ENCODE peak calls at places on chromosomes 5 and 9, in seven cellular contexts. S is mesenchymal stem cell; T is endothelial cell of umbilical vein; Y is Caco-2; E is DND-41; A is CD4-positive, CD25-positive, alpha-beta regulatory T cell; W is CD8-positive, alpha-beta T cell. M is an unnamed sample.
A peak's percentile ranks its signal among the peaks of the same experiment; 100 is the strongest.

GRCh38 chr9:129623331-129623730 is 2.4 kb upstream of the C9orf50 start:
- DNase-seq in S (no peak), T (no peak), Y (no peak), E (no peak), A (no peak), W (no peak), M (peak; percentile 36)

GRCh38 chr9:129459550-129460322 is 161.2 kb downstream of the C9orf50 start:
- DNase-seq in S (no peak), T (no peak), Y (no peak), E (no peak), A (no peak), W (no peak), M (no peak)

GRCh38 chr9:70040506-70040905 is 3.1 kb upstream of the MAMDC2 start:
- DNase-seq in S (no peak), T (no peak), Y (no peak), E (no peak), A (no peak), W (no peak), M (no peak)

GRCh38 chr9:115849679-115850412 is 303.7 kb upstream of the PAPPA start:
- DNase-seq in S (peak; percentile 22), T (no peak), Y (no peak), E (no peak), A (no peak), W (no peak), M (peak; percentile 35)

GRCh38 chr5:165560641-165561040 is 2055.2 kb downstream of the MAT2B start:
- DNase-seq in S (no peak), T (no peak), Y (no peak), E (no peak), A (no peak), W (no peak), M (no peak)

GRCh38 chr9:93677061-93677571 is 100.7 kb downstream of the PHF2 start:
- DNase-seq in S (no peak), T (no peak), Y (peak; percentile 12), E (peak; percentile 3), A (no peak), W (no peak), M (no peak)

GRCh38 chr5:14219800-14220512 is 76.8 kb downstream of the TRIO start:
- DNase-seq in S (no peak), T (no peak), Y (no peak), E (no peak), A (no peak), W (no peak), M (no peak)

GRCh38 chr9:102273952-102274351 is 535.5 kb upstream of the GRIN3A start:
- DNase-seq in S (no peak), T (no peak), Y (no peak), E (no peak), A (no peak), W (no peak), M (no peak)

GRCh38 chr5:36724429-36725332 is 118.3 kb downstream of the SLC1A3 start:
- DNase-seq in S (no peak), T (no peak), Y (no peak), E (no peak), A (peak; percentile 41), W (peak; percentile 31), M (no peak)

GRCh38 chr9:137275203-137275936 is 2.2 kb upstream of the TOR4A start:
- DNase-seq in S (no peak), T (no peak), Y (no peak), E (no peak), A (no peak), W (no peak), M (no peak)

GRCh38 chr5:59133801-59134261 is 551.0 kb downstream of the RAB3C start:
- DNase-seq in S (peak; percentile 90), T (no peak), Y (no peak), E (no peak), A (no peak), W (no peak), M (peak; percentile 75)

GRCh38 chr5:16483361-16483760 is 17.8 kb upstream of the ZNF622 start:
- DNase-seq in S (no peak), T (no peak), Y (peak; percentile 60), E (no peak), A (no peak), W (no peak), M (no peak)

GRCh38 chr5:173499471-173500212 is 116.8 kb downstream of the BOD1 start:
- DNase-seq in S (no peak), T (no peak), Y (no peak), E (no peak), A (no peak), W (no peak), M (no peak)

GRCh38 chr5:110738503-110738811 is 350 bp upstream of the SLC25A46 start:
- DNase-seq in S (no peak), T (no peak), Y (no peak), E (no peak), A (no peak), W (peak; percentile 76), M (no peak)

GRCh38 chr9:35516481-35516880 is 26.6 kb downstream of the RUSC2 start:
- DNase-seq in S (peak; percentile 75), T (peak; percentile 43), Y (no peak), E (no peak), A (no peak), W (no peak), M (peak; percentile 80)

GRCh38 chr9:22240619-22241018 is 206.0 kb upstream of the DMRTA1 start:
- DNase-seq in S (peak; percentile 74), T (peak; percentile 49), Y (no peak), E (no peak), A (no peak), W (no peak), M (peak; percentile 39)

GRCh38 chr9:91116226-91116625 is 245.5 kb downstream of the AUH start:
- DNase-seq in S (no peak), T (no peak), Y (no peak), E (no peak), A (no peak), W (no peak), M (no peak)

GRCh38 chr5:150114102-150114641 is 27.8 kb upstream of the CSF1R start:
- DNase-seq in S (no peak), T (no peak), Y (peak; percentile 34), E (no peak), A (no peak), W (no peak), M (no peak)

DNA sequence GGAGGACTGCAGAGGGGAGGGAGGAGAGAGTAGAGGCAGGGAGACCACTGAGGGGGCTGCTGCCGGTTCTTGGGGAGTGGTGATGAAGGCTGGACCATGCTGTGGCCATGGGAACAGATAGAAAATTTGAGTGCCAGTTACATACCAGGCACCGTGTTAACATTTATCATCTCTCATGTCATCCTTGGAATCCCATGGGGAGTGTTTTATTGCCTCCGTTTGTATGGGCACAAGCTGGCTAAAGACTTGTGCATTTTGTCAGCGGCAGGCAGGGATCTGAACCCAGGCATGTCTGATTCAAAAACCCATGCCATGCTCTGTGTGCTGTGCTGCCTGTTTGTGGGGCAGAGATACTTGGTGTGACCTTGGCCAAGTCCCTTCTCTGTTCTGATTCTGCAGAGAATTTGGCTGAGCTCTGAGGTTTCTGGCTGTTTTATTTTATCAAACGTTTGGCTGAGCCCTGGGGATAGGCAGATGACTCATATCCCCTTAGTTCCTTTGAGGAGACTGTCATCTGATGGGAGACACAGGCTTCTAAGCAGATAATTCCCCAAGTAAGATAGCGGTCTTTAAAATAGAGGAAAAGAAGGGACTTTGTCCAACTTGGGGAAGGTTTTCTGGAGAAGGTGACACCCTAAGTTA is 22.2 kb downstream of the COL27A1 start:
- DNase-seq in S (peak; percentile 86), T (peak; percentile 33), Y (no peak), E (no peak), A (no peak), W (no peak), M (peak; percentile 60)
- H3K4me1 ChIP-seq in S (peaks cover 75% of the 10 kb centered on the region), T (peaks cover 24% of the 10 kb centered on the region), Y (peaks cover 28% of the 10 kb centered on the region), E (no peaks in the 10 kb centered on the region), A (no peaks in the 10 kb centered on the region), W (no peaks in the 10 kb centered on the region), M (peaks cover 40% of the 10 kb centered on the region)

DNA sequence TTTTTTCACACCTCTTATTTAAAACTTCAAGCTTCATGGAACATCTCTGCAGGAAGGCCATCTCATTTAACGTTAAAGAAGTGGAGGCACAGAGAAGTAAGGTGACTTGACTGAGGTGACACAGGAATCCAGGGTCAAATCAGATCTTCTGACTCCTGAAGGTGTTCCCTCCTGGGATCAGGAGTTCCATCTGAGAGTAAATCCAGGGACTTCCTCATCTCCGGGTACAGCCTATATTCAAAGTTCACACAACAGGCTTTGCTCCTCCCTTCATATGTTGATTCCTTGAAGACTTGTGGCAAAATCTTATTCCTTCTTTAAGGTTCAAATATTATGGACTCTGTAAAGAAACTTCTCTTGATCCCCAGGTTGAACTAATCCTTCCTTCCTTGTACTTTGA is 313.1 kb upstream of the CLINT1 start:
- DNase-seq in S (no peak), T (no peak), Y (no peak), E (no peak), A (no peak), W (no peak), M (no peak)
- H3K9me3 ChIP-seq in S (no peaks in the 10 kb centered on the region), T (no peaks in the 10 kb centered on the region), Y (no peaks in the 10 kb centered on the region), E (no peaks in the 10 kb centered on the region), A (no peaks in the 10 kb centered on the region), W (no peaks in the 10 kb centered on the region), M (no peaks in the 10 kb centered on the region)

GRCh38 chr9:1083325-1083913 is 33.3 kb downstream of the DMRT2 start:
- DNase-seq in S (no peak), T (no peak), Y (peak; percentile 34), E (no peak), A (no peak), W (no peak), M (peak; percentile 13)
- H3K4me3 ChIP-seq in S (no peak overlapping the region), T (no peak overlapping the region), Y (no peak overlapping the region), E (no peak overlapping the region), A (no peak overlapping the region), W (no peak overlapping the region), M (peak overlapping the region; percentile 81)

GRCh38 chr9:124296094-124296493 is 38.3 kb downstream of the NEK6 start:
- DNase-seq in S (no peak), T (no peak), Y (no peak), E (no peak), A (no peak), W (no peak), M (no peak)

GRCh38 chr9:124295097-124295794 is 37.5 kb downstream of the NEK6 start:
- DNase-seq in S (peak; percentile 90), T (no peak), Y (no peak), E (no peak), A (no peak), W (no peak), M (no peak)

GRCh38 chr9:124291801-124292396 is 34.1 kb downstream of the NEK6 start:
- DNase-seq in S (peak; percentile 87), T (no peak), Y (no peak), E (peak; percentile 8), A (no peak), W (no peak), M (peak; percentile 37)

GRCh38 chr9:124292696-124293593 is 35.2 kb downstream of the NEK6 start:
- DNase-seq in S (no peak), T (no peak), Y (no peak), E (no peak), A (no peak), W (no peak), M (no peak)

DNA sequence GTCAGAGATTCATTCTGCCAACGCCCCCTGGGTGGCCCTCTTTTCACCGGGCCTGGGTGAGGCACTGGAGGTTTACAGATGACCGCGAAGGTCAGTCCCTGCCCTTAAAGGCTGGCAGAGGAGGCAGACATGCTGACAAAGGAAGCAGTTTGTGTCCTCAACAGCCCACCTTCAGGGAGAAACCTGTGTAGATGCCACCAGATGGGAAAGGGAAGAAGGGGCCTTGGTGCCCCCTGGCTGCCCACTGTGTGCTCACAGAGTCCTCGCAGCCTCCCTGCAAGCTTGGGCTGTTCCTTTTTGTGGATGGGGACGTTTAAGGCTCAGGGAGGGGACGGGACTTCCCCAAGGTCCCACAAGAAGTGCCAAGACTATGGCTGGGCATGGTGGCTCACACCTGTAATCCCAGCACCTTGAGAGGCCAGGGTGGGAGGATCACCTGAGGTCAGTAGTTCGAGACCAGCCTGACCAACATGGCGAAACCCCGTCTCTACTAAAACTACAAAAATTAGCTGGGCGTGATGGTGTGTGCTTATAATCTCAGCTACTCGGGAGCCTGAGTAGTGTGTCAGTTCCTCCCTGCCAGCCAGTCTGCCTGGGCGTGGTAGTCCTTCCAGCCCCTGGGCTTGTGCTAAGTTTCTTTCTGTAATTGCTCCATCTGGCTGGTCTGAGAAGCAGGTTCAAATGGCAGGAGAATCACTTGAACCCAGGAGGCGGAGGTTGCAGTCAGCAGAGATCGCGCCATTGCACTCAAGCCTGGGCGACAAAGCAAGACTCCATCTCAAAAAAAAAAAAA is 36.2 kb downstream of the NEK6 start:
- DNase-seq in S (peak; percentile 55), T (no peak), Y (no peak), E (no peak), A (no peak), W (no peak), M (peak; percentile 35)
- H3K4me1 ChIP-seq in S (peaks cover 88% of the 10 kb centered on the region), T (peaks cover 58% of the 10 kb centered on the region), Y (peaks cover 15% of the 10 kb centered on the region), E (no peaks in the 10 kb centered on the region), A (peaks cover 12% of the 10 kb centered on the region), W (no peaks in the 10 kb centered on the region), M (peaks cover 67% of the 10 kb centered on the region)

M was measured in adipocyte.